ENCODE peak calls at places on chromosomes 13 and 19, in nine cellular contexts. B is iris pigment epithelial cell; X is cardiac muscle cell; N is osteoblast; H is stimulated activated CD4-positive, alpha-beta T cell treated with anti-CD3 and anti-CD28 coated beads, Interleukin-2, amount 100 ng/mL, for 48 hours; W is neural progenitor cell; J is astrocyte; G is ureter; S is Daoy. O is an unnamed sample.

GRCh38 chr13:93818345-93818744 is 591.7 kb downstream of the GPC6 start:
- DNase-seq in W (peak), H (no peak), J (no peak), G (no peak), X (no peak), B (no peak), S (no peak), N (no peak), O (no peak)

GRCh38 chr19:55491546-55492360 is 3.5 kb downstream of the SSC5D start:
- DNase-seq in W (no peak), B (no peak), N (peak), H (no peak), S (no peak), J (no peak), X (no peak), G (no peak), O (no peak)

GRCh38 chr19:29548483-29549085 is 22.8 kb downstream of the VSTM2B start:
- DNase-seq in X (no peak), G (no peak), J (no peak), S (no peak), H (no peak), B (no peak), W (no peak), N (no peak), O (no peak)

GRCh38 chr13:51179432-51179971 is 42.7 kb upstream of the FAM124A start:
- DNase-seq in B (no peak), H (no peak), S (no peak), G (no peak), X (no peak), N (no peak), W (no peak), J (no peak), O (no peak)

GRCh38 chr19:8877854-8878705 is 45.9 kb downstream of the MBD3L1 start:
- DNase-seq in H (no peak), W (peak), B (no peak), J (no peak), G (no peak), N (no peak), X (no peak), S (no peak), O (no peak)

GRCh38 chr19:40567750-40568494 is 8.8 kb upstream of the SHKBP1 start:
- DNase-seq in G (no peak), B (no peak), S (no peak), W (peak), H (no peak), J (no peak), X (no peak), N (peak), O (no peak)

GRCh38 chr13:112574476-112575294 is 13.3 kb downstream of the TUBGCP3 start:
- DNase-seq in X (no peak), H (no peak), S (no peak), J (no peak), N (no peak), W (no peak), B (peak), G (no peak), O (no peak)

GRCh38 chr13:35855531-35856019 is 275.6 kb downstream of the DCLK1 start:
- DNase-seq in X (no peak), B (no peak), W (peak), H (no peak), G (no peak), J (peak), S (peak), N (no peak), O (peak)

GRCh38 chr13:113978741-113979481 is 5.0 kb upstream of the C13orf46 start:
- DNase-seq in S (no peak), B (no peak), G (no peak), H (no peak), J (no peak), W (no peak), X (no peak), N (no peak), O (no peak)

GRCh38 chr19:5718032-5718578 is 1.8 kb downstream of the LONP1 start:
- DNase-seq in B (peak), N (no peak), H (peak), G (no peak), X (no peak), J (peak), S (peak), W (no peak), O (no peak)

GRCh38 chr19:6065685-6066365 is 44.5 kb downstream of the RFX2 start:
- DNase-seq in X (no peak), G (no peak), J (peak), W (no peak), B (no peak), H (peak), N (peak), S (peak), O (peak)

GRCh38 chr19:8316351-8317125 is 4.6 kb downstream of the NDUFA7 start:
- DNase-seq in N (no peak), B (no peak), H (no peak), X (no peak), S (no peak), G (no peak), J (no peak), W (no peak), O (no peak)

GRCh38 chr19:1252221-1252817 is 3.9 kb downstream of the MIDN start:
- DNase-seq in X (no peak), N (peak), G (peak), J (peak), B (peak), H (no peak), S (peak), W (no peak), O (peak)

GRCh38 chr13:53074119-53074518 is 45.5 kb downstream of the OLFM4 start:
- DNase-seq in W (no peak), X (no peak), B (no peak), G (no peak), N (no peak), J (no peak), H (no peak), S (no peak), O (no peak)

GRCh38 chr13:79673310-79673992 is 192.5 kb downstream of the NDFIP2 start:
- DNase-seq in X (peak), S (no peak), B (no peak), J (no peak), W (no peak), N (no peak), G (no peak), H (no peak), O (no peak)

GRCh38 chr13:29721766-29722165 is 126.3 kb upstream of the SLC7A1 start:
- DNase-seq in N (no peak), B (no peak), W (no peak), H (no peak), J (no peak), X (no peak), G (no peak), S (no peak), O (no peak)

GRCh38 chr19:44025217-44025936 is at the start of gene ZNF222:
- DNase-seq in W (peak), H (peak), J (peak), B (peak), X (peak), G (peak), N (peak), S (peak), O (peak)

O was measured in Calu3.